ENCODE peak calls at places on chromosomes 11 and 22, in five cellular contexts. One of them, this sample, is unnamed.

GRCh38 chr22:31829505-31829904 is 75.7 kb downstream of the DEPDC5 start:
- DNase-seq in H9: no peak
- DNase-seq in heart right ventricle: no peak
- DNase-seq in body of pancreas: no peak
- DNase-seq in thoracic aorta: no peak
- DNase-seq in this sample: no peak

GRCh38 chr11:10952872-10953271 is 95.0 kb upstream of the ZBED5 start:
- DNase-seq in H9: no peak
- DNase-seq in heart right ventricle: no peak
- DNase-seq in body of pancreas: no peak
- DNase-seq in thoracic aorta: no peak
- DNase-seq in this sample: no peak

GRCh38 chr11:12599408-12600143 is 74.6 kb upstream of the TEAD1 start:
- DNase-seq in H9: peak; percentile 84
- DNase-seq in heart right ventricle: peak; percentile 57
- DNase-seq in body of pancreas: peak; percentile 76
- DNase-seq in thoracic aorta: no peak
- DNase-seq in this sample: peak; percentile 16

GRCh38 chr11:115304774-115305472 is 199.3 kb downstream of the CADM1 start:
- DNase-seq in H9: no peak
- DNase-seq in heart right ventricle: no peak
- DNase-seq in body of pancreas: no peak
- DNase-seq in thoracic aorta: no peak
- DNase-seq in this sample: no peak

GRCh38 chr22:36566720-36567119 is 37.8 kb upstream of the EIF3D start:
- DNase-seq in H9: no peak
- DNase-seq in heart right ventricle: no peak
- DNase-seq in body of pancreas: no peak
- DNase-seq in thoracic aorta: no peak
- DNase-seq in this sample: no peak

GRCh38 chr22:37094239-37094638 is 15.3 kb downstream of the TMPRSS6 start:
- DNase-seq in H9: no peak
- DNase-seq in heart right ventricle: no peak
- DNase-seq in body of pancreas: no peak
- DNase-seq in thoracic aorta: no peak
- DNase-seq in this sample: no peak

GRCh38 chr11:10909141-10909883 is 51.5 kb upstream of the ZBED5 start:
- DNase-seq in H9: no peak
- DNase-seq in heart right ventricle: no peak
- DNase-seq in body of pancreas: no peak
- DNase-seq in thoracic aorta: no peak
- DNase-seq in this sample: no peak

GRCh38 chr22:26797910-26798309 is 140.5 kb downstream of the MIAT start:
- DNase-seq in H9: peak; percentile 60
- DNase-seq in heart right ventricle: no peak
- DNase-seq in body of pancreas: no peak
- DNase-seq in thoracic aorta: no peak
- DNase-seq in this sample: no peak

GRCh38 chr11:67364783-67365525 is 8.4 kb downstream of the CLCF1 start:
- DNase-seq in H9: no peak
- DNase-seq in heart right ventricle: no peak
- DNase-seq in body of pancreas: no peak
- DNase-seq in thoracic aorta: no peak
- DNase-seq in this sample: no peak

GRCh38 chr11:34373727-34374126 is 15.9 kb upstream of the ABTB2 start:
- DNase-seq in H9: no peak
- DNase-seq in heart right ventricle: no peak
- DNase-seq in body of pancreas: no peak
- DNase-seq in thoracic aorta: no peak
- DNase-seq in this sample: no peak

GRCh38 chr22:29454186-29454745 is 15.9 kb downstream of the RFPL1 start:
- DNase-seq in H9: no peak
- DNase-seq in heart right ventricle: no peak
- DNase-seq in body of pancreas: no peak
- DNase-seq in thoracic aorta: no peak
- DNase-seq in this sample: no peak

GRCh38 chr11:78212586-78213371 is 24.1 kb downstream of the USP35 start:
- DNase-seq in H9: no peak
- DNase-seq in heart right ventricle: no peak
- DNase-seq in body of pancreas: no peak
- DNase-seq in thoracic aorta: no peak
- DNase-seq in this sample: no peak

GRCh38 chr11:17266781-17267180 is 9.8 kb upstream of the NUCB2 start:
- DNase-seq in H9: no peak
- DNase-seq in heart right ventricle: no peak
- DNase-seq in body of pancreas: no peak
- DNase-seq in thoracic aorta: no peak
- DNase-seq in this sample: no peak

GRCh38 chr22:23245045-23245798 is 64.9 kb downstream of the BCR start:
- DNase-seq in H9: no peak
- DNase-seq in heart right ventricle: no peak
- DNase-seq in body of pancreas: no peak
- DNase-seq in thoracic aorta: no peak
- DNase-seq in this sample: no peak

GRCh38 chr11:1060885-1061616 is 13.6 kb upstream of the MUC2 start:
- DNase-seq in H9: no peak
- DNase-seq in heart right ventricle: peak; percentile 15
- DNase-seq in body of pancreas: peak; percentile 18
- DNase-seq in thoracic aorta: no peak
- DNase-seq in this sample: peak; percentile 10

GRCh38 chr11:72569966-72570892 is 104.0 kb downstream of the PDE2A start:
- DNase-seq in H9: peak; percentile 19
- DNase-seq in heart right ventricle: no peak
- DNase-seq in body of pancreas: no peak
- DNase-seq in thoracic aorta: no peak
- DNase-seq in this sample: no peak

GRCh38 chr11:118605116-118605867 is 2.1 kb upstream of the PHLDB1 start:
- DNase-seq in H9: no peak
- DNase-seq in heart right ventricle: peak; percentile 66
- DNase-seq in body of pancreas: peak; percentile 41
- DNase-seq in thoracic aorta: no peak
- DNase-seq in this sample: no peak

GRCh38 chr22:50621491-50621880 is 6.5 kb downstream of the ARSA start:
- DNase-seq in H9: peak; percentile 18
- DNase-seq in heart right ventricle: no peak
- DNase-seq in body of pancreas: no peak
- DNase-seq in thoracic aorta: no peak
- DNase-seq in this sample: peak; percentile 33

GRCh38 chr22:39155421-39155820 is 2.9 kb upstream of the CBX7 start:
- DNase-seq in H9: no peak
- DNase-seq in heart right ventricle: no peak
- DNase-seq in body of pancreas: no peak
- DNase-seq in thoracic aorta: no peak
- DNase-seq in this sample: no peak

DNA sequence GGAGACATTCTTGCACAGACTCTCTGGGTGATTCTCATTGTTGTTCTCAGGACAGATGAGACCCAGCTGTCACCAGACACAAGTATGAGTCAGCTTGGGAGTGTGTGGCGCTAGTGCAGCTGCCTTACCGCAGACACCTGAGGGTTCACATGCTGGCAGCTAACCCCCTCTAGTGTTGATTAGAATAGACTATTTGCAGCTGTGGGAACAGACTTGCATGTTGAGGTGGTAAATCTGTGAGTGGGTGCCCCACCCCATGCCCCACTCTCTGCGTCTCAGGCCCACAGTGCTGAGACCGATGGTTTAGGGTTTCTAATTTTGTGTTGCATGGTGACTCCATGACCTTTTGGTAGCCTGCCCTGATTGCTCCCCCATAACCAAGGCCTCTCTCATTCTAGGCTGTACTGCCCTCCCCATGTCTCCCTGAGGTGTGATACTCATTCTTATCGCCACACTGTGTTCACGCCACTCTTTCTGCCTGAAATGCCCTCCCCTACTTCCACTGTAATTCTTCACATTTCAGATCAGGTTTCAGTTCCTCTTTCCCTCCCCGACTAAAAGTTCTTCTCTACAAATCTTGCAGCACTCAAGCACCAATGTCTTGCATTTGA is 73.7 kb upstream of the KIRREL3 start:
- DNase-seq in H9: peak; percentile 62
- DNase-seq in heart right ventricle: no peak
- DNase-seq in body of pancreas: peak; percentile 16
- DNase-seq in thoracic aorta: no peak
- DNase-seq in this sample: no peak
- TF ChIP-seq CTCF in H9: peak; percentile 66
- TF ChIP-seq CTCF in heart right ventricle: no peak
- TF ChIP-seq CTCF in body of pancreas: no peak
- TF ChIP-seq CTCF in thoracic aorta: no peak
- TF ChIP-seq CTCF in this sample: no peak

GRCh38 chr11:57657290-57658022 is at the start of gene CLP1:
- DNase-seq in H9: peak; percentile 99
- DNase-seq in heart right ventricle: peak; percentile 99
- DNase-seq in body of pancreas: peak; percentile 99
- DNase-seq in thoracic aorta: peak; percentile 99
- DNase-seq in this sample: peak; percentile 97
- TF ChIP-seq CTCF in H9: no peak
- TF ChIP-seq CTCF in heart right ventricle: no peak
- TF ChIP-seq CTCF in body of pancreas: no peak
- TF ChIP-seq CTCF in thoracic aorta: peak; percentile 8
- TF ChIP-seq CTCF in this sample: no peak

GRCh38 chr11:69643646-69644045 is 2.7 kb downstream of the CCND1 start:
- DNase-seq in H9: no peak
- DNase-seq in heart right ventricle: no peak
- DNase-seq in body of pancreas: no peak
- DNase-seq in thoracic aorta: no peak
- DNase-seq in this sample: no peak
- TF ChIP-seq CTCF in H9: peak; percentile 18
- TF ChIP-seq CTCF in heart right ventricle: no peak
- TF ChIP-seq CTCF in body of pancreas: no peak
- TF ChIP-seq CTCF in thoracic aorta: no peak
- TF ChIP-seq CTCF in this sample: peak; percentile 28

DNA sequence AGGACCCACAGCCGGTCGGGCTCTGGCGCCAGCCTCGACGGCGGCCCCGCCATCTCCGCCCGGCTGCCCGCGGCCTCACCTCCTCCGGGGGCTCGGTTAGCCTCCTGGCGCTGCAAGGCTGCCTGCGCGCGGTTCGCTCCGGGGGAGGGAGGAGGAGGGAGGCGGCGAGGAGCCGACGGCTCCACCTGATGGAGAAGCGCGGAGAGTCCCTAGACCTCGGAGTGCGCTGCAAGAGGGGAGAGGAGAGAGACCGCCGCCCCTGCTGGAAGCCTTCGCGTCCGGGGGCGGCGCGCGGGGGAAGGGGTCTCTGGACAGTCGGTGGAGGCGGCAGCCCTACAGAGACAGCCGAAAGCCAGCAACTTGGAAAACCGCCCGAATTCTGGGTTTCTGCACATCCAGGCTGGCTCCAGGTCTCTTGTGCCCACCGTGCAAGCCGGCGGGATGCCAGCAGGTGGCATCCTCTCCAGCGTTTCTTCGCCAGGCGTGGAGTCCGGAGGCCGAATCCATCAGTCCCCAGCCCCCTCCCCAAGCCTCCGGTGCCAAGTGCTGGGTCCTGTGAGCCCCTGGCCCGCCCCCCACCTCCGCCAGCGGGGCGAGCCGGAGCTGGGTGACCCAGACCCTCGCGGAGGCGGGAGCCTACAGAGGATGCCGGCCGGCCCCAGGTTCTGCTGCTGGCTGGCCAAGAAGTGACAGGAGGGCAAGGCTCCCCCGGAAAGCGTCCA is 2.9 kb upstream of the KIRREL3 start:
- DNase-seq in H9: peak; percentile 86
- DNase-seq in heart right ventricle: no peak
- DNase-seq in body of pancreas: no peak
- DNase-seq in thoracic aorta: no peak
- DNase-seq in this sample: no peak
- TF ChIP-seq CTCF in H9: peak; percentile 69
- TF ChIP-seq CTCF in heart right ventricle: no peak
- TF ChIP-seq CTCF in body of pancreas: no peak
- TF ChIP-seq CTCF in thoracic aorta: no peak
- TF ChIP-seq CTCF in this sample: no peak

GRCh38 chr11:73760066-73760679 is 701 bp downstream of the RAB6A start:
- DNase-seq in H9: peak; percentile 35
- DNase-seq in heart right ventricle: peak; percentile 56
- DNase-seq in body of pancreas: peak; percentile 47
- DNase-seq in thoracic aorta: peak; percentile 6
- DNase-seq in this sample: peak; percentile 16

GRCh38 chr11:73758451-73758850 is 2.4 kb downstream of the RAB6A start:
- DNase-seq in H9: no peak
- DNase-seq in heart right ventricle: no peak
- DNase-seq in body of pancreas: no peak
- DNase-seq in thoracic aorta: no peak
- DNase-seq in this sample: no peak

GRCh38 chr11:73760680-73761402 is at the start of gene RAB6A:
- DNase-seq in H9: peak; percentile 99
- DNase-seq in heart right ventricle: peak; percentile 100
- DNase-seq in body of pancreas: peak; percentile 100
- DNase-seq in thoracic aorta: peak; percentile 99
- DNase-seq in this sample: peak; percentile 96

GRCh38 chr11:73761403-73761945 is 600 bp upstream of the RAB6A start:
- DNase-seq in H9: no peak
- DNase-seq in heart right ventricle: peak; percentile 26
- DNase-seq in body of pancreas: peak; percentile 35
- DNase-seq in thoracic aorta: no peak
- DNase-seq in this sample: no peak

DNA sequence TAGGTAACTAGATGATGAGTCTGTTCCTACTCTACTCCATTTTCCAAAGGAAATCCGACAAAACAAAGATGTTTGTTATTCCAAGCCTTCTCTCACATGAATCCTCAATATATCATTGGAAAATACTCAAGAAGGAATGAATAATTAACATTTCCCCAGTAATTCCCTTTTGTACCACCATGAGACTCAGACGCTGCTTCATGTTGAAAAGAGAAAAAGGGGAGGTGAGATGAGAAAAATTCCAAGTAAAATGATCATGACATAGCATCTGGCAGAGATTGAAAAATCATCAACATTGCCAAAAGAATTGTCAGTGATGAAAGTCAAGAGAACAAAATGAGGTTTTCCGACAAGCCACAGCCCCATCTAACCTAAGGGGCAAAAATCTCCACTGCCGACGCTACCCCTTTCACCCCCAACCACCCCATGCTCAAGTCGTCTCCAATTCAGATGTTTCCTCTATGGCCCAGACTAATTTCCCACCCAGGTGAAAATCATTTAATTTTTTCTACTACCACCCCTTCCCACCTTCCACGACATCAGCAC is 1.3 kb downstream of the RAB6A start:
- DNase-seq in H9: no peak
- DNase-seq in heart right ventricle: no peak
- DNase-seq in body of pancreas: no peak
- DNase-seq in thoracic aorta: no peak
- DNase-seq in this sample: no peak
- TF ChIP-seq CTCF in H9: no peak
- TF ChIP-seq CTCF in heart right ventricle: no peak
- TF ChIP-seq CTCF in body of pancreas: peak; percentile 32
- TF ChIP-seq CTCF in thoracic aorta: peak; percentile 44
- TF ChIP-seq CTCF in this sample: no peak